ENCODE peak calls at places on chromosomes 12 and 14, in six cellular contexts. One of them, this sample, is unnamed.

GRCh38 chr12:4032906-4033628 is 159.9 kb upstream of the PARP11 start:
- DNase-seq in epithelial cell of prostate: peak; percentile 95
- DNase-seq in tibial artery: no peak
- DNase-seq in Panc1: no peak
- DNase-seq in progenitor cell of endocrine pancreas: no peak
- DNase-seq in choroid plexus epithelial cell: no peak
- DNase-seq in this sample: no peak

GRCh38 chr14:36580856-36581831 is 1.3 kb downstream of the NKX2-8 start:
- DNase-seq in epithelial cell of prostate: peak; percentile 24
- DNase-seq in Panc1: no peak
- DNase-seq in progenitor cell of endocrine pancreas: peak; percentile 34
- DNase-seq in tibial artery: no peak
- DNase-seq in choroid plexus epithelial cell: peak; percentile 33
- DNase-seq in this sample: peak; percentile 57

GRCh38 chr12:76878899-76879709 is at the start of gene CSRP2:
- DNase-seq in tibial artery: peak; percentile 97
- DNase-seq in Panc1: peak; percentile 13
- DNase-seq in progenitor cell of endocrine pancreas: peak; percentile 91
- DNase-seq in epithelial cell of prostate: no peak
- DNase-seq in choroid plexus epithelial cell: peak; percentile 74
- DNase-seq in this sample: peak; percentile 97

GRCh38 chr12:121590476-121591143 is 9.8 kb upstream of the KDM2B start:
- DNase-seq in progenitor cell of endocrine pancreas: no peak
- DNase-seq in Panc1: no peak
- DNase-seq in tibial artery: no peak
- DNase-seq in epithelial cell of prostate: no peak
- DNase-seq in choroid plexus epithelial cell: peak; percentile 38
- DNase-seq in this sample: peak; percentile 22

GRCh38 chr12:113786107-113786506 is 180.0 kb downstream of the RBM19 start:
- DNase-seq in choroid plexus epithelial cell: no peak
- DNase-seq in tibial artery: no peak
- DNase-seq in epithelial cell of prostate: no peak
- DNase-seq in progenitor cell of endocrine pancreas: no peak
- DNase-seq in Panc1: no peak
- DNase-seq in this sample: no peak

GRCh38 chr12:39145175-39145999 is 240.0 kb upstream of the CPNE8 start:
- DNase-seq in Panc1: no peak
- DNase-seq in choroid plexus epithelial cell: peak; percentile 1
- DNase-seq in tibial artery: no peak
- DNase-seq in progenitor cell of endocrine pancreas: peak; percentile 41
- DNase-seq in epithelial cell of prostate: no peak
- DNase-seq in this sample: peak; percentile 56

GRCh38 chr12:86914716-86915115 is 658.5 kb upstream of the MGAT4C start:
- DNase-seq in choroid plexus epithelial cell: peak; percentile 85
- DNase-seq in tibial artery: no peak
- DNase-seq in epithelial cell of prostate: peak; percentile 0
- DNase-seq in progenitor cell of endocrine pancreas: no peak
- DNase-seq in Panc1: peak; percentile 8
- DNase-seq in this sample: peak; percentile 65

GRCh38 chr12:40315375-40315774 is 90.6 kb downstream of the LRRK2 start:
- DNase-seq in Panc1: no peak
- DNase-seq in choroid plexus epithelial cell: no peak
- DNase-seq in progenitor cell of endocrine pancreas: no peak
- DNase-seq in tibial artery: no peak
- DNase-seq in epithelial cell of prostate: no peak
- DNase-seq in this sample: no peak

GRCh38 chr14:66046591-66046990 is 439.6 kb upstream of the CCDC196 start:
- DNase-seq in tibial artery: no peak
- DNase-seq in Panc1: no peak
- DNase-seq in epithelial cell of prostate: no peak
- DNase-seq in choroid plexus epithelial cell: no peak
- DNase-seq in progenitor cell of endocrine pancreas: no peak
- DNase-seq in this sample: no peak

GRCh38 chr12:107760207-107760816 is 625 bp downstream of the PRDM4 start:
- DNase-seq in epithelial cell of prostate: no peak
- DNase-seq in choroid plexus epithelial cell: peak; percentile 14
- DNase-seq in progenitor cell of endocrine pancreas: peak; percentile 15
- DNase-seq in Panc1: no peak
- DNase-seq in tibial artery: peak; percentile 69
- DNase-seq in this sample: peak; percentile 45

GRCh38 chr14:74655597-74656389 is 43.8 kb upstream of the LTBP2 start:
- DNase-seq in epithelial cell of prostate: peak; percentile 16
- DNase-seq in tibial artery: no peak
- DNase-seq in progenitor cell of endocrine pancreas: no peak
- DNase-seq in Panc1: no peak
- DNase-seq in choroid plexus epithelial cell: peak; percentile 80
- DNase-seq in this sample: peak; percentile 65

GRCh38 chr14:50943261-50943942 is 881 bp downstream of the PYGL start:
- DNase-seq in progenitor cell of endocrine pancreas: peak; percentile 29
- DNase-seq in tibial artery: peak; percentile 79
- DNase-seq in epithelial cell of prostate: no peak
- DNase-seq in choroid plexus epithelial cell: no peak
- DNase-seq in Panc1: no peak
- DNase-seq in this sample: peak; percentile 72

GRCh38 chr14:38150075-38150474 is 57.6 kb upstream of the SSTR1 start:
- DNase-seq in choroid plexus epithelial cell: peak; percentile 5
- DNase-seq in epithelial cell of prostate: no peak
- DNase-seq in progenitor cell of endocrine pancreas: no peak
- DNase-seq in tibial artery: no peak
- DNase-seq in Panc1: no peak
- DNase-seq in this sample: no peak

GRCh38 chr12:96078281-96078761 is 42.9 kb upstream of the LTA4H start:
- DNase-seq in epithelial cell of prostate: no peak
- DNase-seq in progenitor cell of endocrine pancreas: no peak
- DNase-seq in Panc1: no peak
- DNase-seq in tibial artery: peak; percentile 66
- DNase-seq in choroid plexus epithelial cell: peak; percentile 33
- DNase-seq in this sample: peak; percentile 64

GRCh38 chr12:59070534-59070933 is 150.2 kb upstream of the LRIG3 start:
- DNase-seq in choroid plexus epithelial cell: peak; percentile 37
- DNase-seq in progenitor cell of endocrine pancreas: no peak
- DNase-seq in tibial artery: no peak
- DNase-seq in Panc1: no peak
- DNase-seq in epithelial cell of prostate: no peak
- DNase-seq in this sample: no peak

GRCh38 chr12:62873116-62873825 is 61.7 kb downstream of the PPM1H start:
- DNase-seq in choroid plexus epithelial cell: no peak
- DNase-seq in Panc1: no peak
- DNase-seq in epithelial cell of prostate: no peak
- DNase-seq in progenitor cell of endocrine pancreas: no peak
- DNase-seq in tibial artery: no peak
- DNase-seq in this sample: no peak

GRCh38 chr14:90184571-90185266 is 71.6 kb upstream of the PSMC1 start:
- DNase-seq in epithelial cell of prostate: no peak
- DNase-seq in Panc1: no peak
- DNase-seq in choroid plexus epithelial cell: no peak
- DNase-seq in tibial artery: no peak
- DNase-seq in progenitor cell of endocrine pancreas: no peak
- DNase-seq in this sample: no peak

This sample was measured in astrocyte of the hippocampus.